ENCODE peak calls at places on chromosomes 7 and 10, in ten cellular contexts. R, C, L, F, B, I, Q, Z, S and K are unnamed samples.

GRCh38 chr7:73799282-73800141 is 29.4 kb upstream of the CLDN3 start:
- DNase-seq in R (no peak), C (peak), L (no peak), F (no peak), B (no peak), I (no peak), Q (no peak), Z (no peak), S (no peak), K (peak)

GRCh38 chr10:58440484-58440883 is 55.3 kb downstream of the TFAM start:
- DNase-seq in R (no peak), C (no peak), L (no peak), F (no peak), B (no peak), I (no peak), Q (no peak), Z (no peak), S (no peak), K (no peak)

GRCh38 chr7:914521-915194 is 38.3 kb downstream of the GET4 start:
- DNase-seq in R (no peak), C (no peak), L (no peak), F (no peak), B (no peak), I (no peak), Q (no peak), Z (no peak), S (no peak), K (no peak)

GRCh38 chr10:126130291-126130710 is 233.9 kb downstream of the FANK1 start:
- DNase-seq in R (no peak), C (peak), L (no peak), F (peak), B (peak), I (no peak), Q (peak), Z (no peak), S (peak), K (no peak)

GRCh38 chr7:157875230-157876179 is 538.7 kb downstream of the DNAJB6 start:
- DNase-seq in R (peak), C (no peak), L (peak), F (peak), B (no peak), I (peak), Q (no peak), Z (peak), S (no peak), K (no peak)

GRCh38 chr10:117228210-117228609 is 12.7 kb upstream of the SLC18A2 start:
- DNase-seq in R (no peak), C (no peak), L (no peak), F (no peak), B (no peak), I (no peak), Q (no peak), Z (no peak), S (no peak), K (no peak)

GRCh38 chr7:87934699-87935372 is 785 bp downstream of the ADAM22 start:
- DNase-seq in R (peak), C (no peak), L (no peak), F (peak), B (no peak), I (no peak), Q (peak), Z (peak), S (no peak), K (no peak)

GRCh38 chr7:69564454-69565417 is 33.5 kb upstream of the AUTS2 start:
- DNase-seq in R (no peak), C (no peak), L (no peak), F (peak), B (no peak), I (no peak), Q (no peak), Z (no peak), S (no peak), K (no peak)

GRCh38 chr7:47737606-47738005 is 155.7 kb upstream of the TNS3 start:
- DNase-seq in R (no peak), C (peak), L (no peak), F (no peak), B (no peak), I (no peak), Q (no peak), Z (no peak), S (no peak), K (no peak)